ENCODE peak calls at places on chromosomes 3 and 15, in seven cellular contexts. Y is HepG2, S is SK-N-SH, N is GM12892, G is K562, U is H1, H is GM12878. F is an unnamed sample.

GRCh38 chr15:57696146-57696545 is 10.4 kb upstream of the POLR2M start:
- DNase-seq in Y (no peak), S (no peak), N (no peak), G (no peak), U (no peak), H (no peak), F (no peak)

GRCh38 chr15:45425135-45425534 is 46.8 kb upstream of the GATM start:
- DNase-seq in Y (no peak), S (no peak), N (no peak), G (no peak), U (no peak), H (no peak), F (no peak)

GRCh38 chr3:130345487-130346079 is at the start of gene COL6A5:
- DNase-seq in Y (no peak), S (peak), N (no peak), G (peak), U (peak), H (no peak), F (no peak)

GRCh38 chr3:47283596-47284364 is 1.0 kb downstream of the KLHL18 start:
- DNase-seq in Y (no peak), S (peak), N (no peak), G (peak), U (peak), H (no peak), F (no peak)

GRCh38 chr3:182740710-182741109 is 52.6 kb upstream of the ATP11B start:
- DNase-seq in Y (no peak), S (no peak), N (no peak), G (peak), U (no peak), H (no peak), F (no peak)

GRCh38 chr15:96322401-96323249 is 7.9 kb upstream of the NR2F2 start:
- DNase-seq in Y (no peak), S (no peak), N (no peak), G (no peak), U (peak), H (no peak), F (no peak)

GRCh38 chr15:57556040-57556439 is 35.7 kb upstream of the MYZAP start:
- DNase-seq in Y (no peak), S (no peak), N (no peak), G (no peak), U (no peak), H (no peak), F (no peak)

GRCh38 chr3:155179966-155180757 is 100.0 kb downstream of the MME start:
- DNase-seq in Y (no peak), S (no peak), N (no peak), G (peak), U (no peak), H (no peak), F (no peak)

GRCh38 chr15:74528876-74529275 is 12.1 kb upstream of the ARID3B start:
- DNase-seq in Y (no peak), S (no peak), N (no peak), G (no peak), U (no peak), H (no peak), F (no peak)

GRCh38 chr3:46135475-46135874 is 72.6 kb downstream of the CCR1 start:
- DNase-seq in Y (no peak), S (no peak), N (no peak), G (no peak), U (no peak), H (no peak), F (no peak)

GRCh38 chr3:16177962-16178627 is 3.6 kb downstream of the GALNT15 start:
- DNase-seq in Y (peak), S (peak), N (peak), G (peak), U (peak), H (no peak), F (peak)

GRCh38 chr3:139157161-139157932 is 112.7 kb upstream of the PRR23C start:
- DNase-seq in Y (no peak), S (no peak), N (no peak), G (no peak), U (no peak), H (no peak), F (no peak)

GRCh38 chr3:72517804-72518442 is 330.3 kb downstream of the SHQ1 start:
- DNase-seq in Y (no peak), S (peak), N (no peak), G (no peak), U (no peak), H (no peak), F (no peak)

GRCh38 chr3:185292238-185292637 is 38.4 kb upstream of the EHHADH start:
- DNase-seq in Y (no peak), S (no peak), N (no peak), G (no peak), U (no peak), H (no peak), F (no peak)

GRCh38 chr3:46850468-46850780 is 12.8 kb downstream of the MYL3 start:
- DNase-seq in Y (no peak), S (no peak), N (no peak), G (no peak), U (no peak), H (no peak), F (no peak)

GRCh38 chr15:36958611-36959010 is 141.7 kb downstream of the MEIS2 start:
- DNase-seq in Y (no peak), S (no peak), N (no peak), G (no peak), U (no peak), H (no peak), F (no peak)

GRCh38 chr3:195904364-195904763 is 4.0 kb downstream of the TNK2 start:
- DNase-seq in Y (no peak), S (no peak), N (no peak), G (no peak), U (no peak), H (no peak), F (no peak)

GRCh38 chr15:40793216-40793989 is 13.5 kb upstream of the ZFYVE19 start:
- DNase-seq in Y (peak), S (no peak), N (no peak), G (no peak), U (no peak), H (no peak), F (no peak)

GRCh38 chr3:159734681-159735080 is 254.0 kb upstream of the IL12A start:
- DNase-seq in Y (no peak), S (no peak), N (no peak), G (no peak), U (no peak), H (no peak), F (no peak)
- TF ChIP-seq POLR2AphosphoS5 in Y (no peak), S (no peak), N (no peak), G (no peak), U (no peak), H (no peak), F (no peak)

DNA sequence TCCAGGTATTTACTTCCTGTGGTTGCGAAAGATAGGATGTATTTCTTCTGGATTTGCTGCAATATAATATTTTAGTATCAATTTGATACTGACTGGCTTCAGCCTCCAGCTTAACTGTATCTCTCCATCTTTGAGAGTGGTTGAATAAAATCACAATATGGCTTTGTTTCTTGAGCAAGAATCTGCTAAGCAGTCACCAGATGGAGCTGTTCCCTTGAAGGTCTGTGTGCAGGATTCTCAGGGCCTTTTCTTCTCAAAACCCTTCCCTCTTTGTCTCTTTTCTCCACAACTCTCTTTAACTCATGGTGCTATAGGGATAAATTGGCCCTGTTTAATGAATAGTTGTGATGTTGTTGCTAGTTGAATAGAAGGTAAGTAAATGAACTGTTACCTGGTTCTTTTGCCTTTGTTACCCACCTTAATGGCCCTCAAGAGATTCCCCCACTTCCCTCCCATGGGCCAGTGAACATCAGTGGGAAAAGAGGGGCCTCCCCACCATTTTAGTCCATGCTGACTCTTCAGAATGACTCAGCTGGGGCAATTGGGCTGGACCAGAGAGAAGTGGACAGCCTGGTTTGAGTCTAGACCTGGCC is 34.8 kb upstream of the RAB6B start:
- DNase-seq in Y (peak), S (peak), N (no peak), G (peak), U (peak), H (no peak), F (no peak)
- TF ChIP-seq TAF1 in Y (no peak), S (no peak), N (no peak), G (no peak), U (no peak), H (no peak), F (no peak)

DNA sequence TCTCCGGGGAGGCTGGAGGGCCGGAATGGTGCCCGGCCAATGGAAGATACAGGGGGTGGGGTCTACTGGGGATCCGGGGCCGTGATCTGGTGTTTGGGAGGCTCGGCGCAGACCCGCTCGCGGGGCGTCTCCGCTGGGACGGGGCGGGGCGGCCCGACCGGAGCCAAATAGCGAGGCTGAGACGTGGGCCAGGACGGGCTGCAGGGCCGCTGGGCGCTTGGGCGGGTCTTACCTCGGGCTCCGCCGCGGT is 577 bp downstream of the MYO9A start:
- DNase-seq in Y (peak), S (peak), N (peak), G (peak), U (peak), H (no peak), F (peak)
- TF ChIP-seq POLR2AphosphoS5 in Y (no peak), S (no peak), N (no peak), G (no peak), U (no peak), H (no peak), F (no peak)

GRCh38 chr3:24588568-24588967 is 93.9 kb upstream of the THRB start:
- DNase-seq in Y (no peak), S (no peak), N (no peak), G (no peak), U (no peak), H (no peak), F (no peak)

GRCh38 chr3:24596626-24597025 is 102.0 kb upstream of the THRB start:
- DNase-seq in Y (no peak), S (no peak), N (no peak), G (no peak), U (no peak), H (no peak), F (no peak)

GRCh38 chr3:24590344-24590880 is 95.8 kb upstream of the THRB start:
- DNase-seq in Y (no peak), S (no peak), N (no peak), G (no peak), U (no peak), H (no peak), F (no peak)

GRCh38 chr3:24595801-24596200 is 101.2 kb upstream of the THRB start:
- DNase-seq in Y (no peak), S (no peak), N (no peak), G (no peak), U (no peak), H (no peak), F (no peak)

GRCh38 chr3:24591661-24592555 is 97.3 kb upstream of the THRB start:
- DNase-seq in Y (no peak), S (no peak), N (no peak), G (no peak), U (no peak), H (no peak), F (no peak)
- TF ChIP-seq TAF1 in Y (no peak), S (no peak), N (no peak), G (no peak), U (no peak), H (no peak), F (no peak)

DNA sequence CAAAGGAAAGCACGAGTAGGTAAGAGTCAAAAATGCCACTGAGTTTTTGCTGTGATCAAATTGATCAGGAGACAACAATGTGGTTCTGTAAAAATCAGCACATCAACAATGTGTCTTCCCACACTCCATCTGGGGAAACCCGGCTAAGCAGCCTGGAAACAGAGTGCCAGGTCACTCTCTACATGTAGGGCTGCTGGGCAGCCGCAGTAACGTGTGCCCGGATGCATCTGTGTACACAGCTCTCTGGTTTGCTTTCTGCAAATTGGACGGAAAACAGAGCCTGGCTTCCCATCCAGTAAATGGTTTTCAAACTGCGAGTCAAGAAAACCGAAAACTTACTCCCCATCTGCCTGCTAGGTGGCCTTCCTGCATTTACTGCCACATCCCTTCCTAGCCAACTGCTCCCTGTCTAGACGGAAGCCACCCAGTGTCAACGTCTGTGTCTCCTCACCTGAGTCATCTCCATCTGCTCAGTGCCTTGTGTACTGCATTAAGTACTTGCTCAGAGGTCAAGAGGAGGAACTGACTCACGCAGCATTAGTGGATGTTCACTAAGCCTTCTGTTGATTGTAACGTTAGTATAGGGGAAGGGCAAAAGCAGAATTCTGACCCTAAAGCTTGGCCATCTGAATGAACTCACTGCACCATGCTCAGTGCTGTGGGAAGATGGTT is 124.1 kb downstream of the TJP1 start:
- DNase-seq in Y (peak), S (no peak), N (no peak), G (no peak), U (no peak), H (no peak), F (no peak)
- TF ChIP-seq POLR2AphosphoS5 in Y (no peak), S (no peak), N (no peak), G (no peak), U (peak), H (no peak), F (no peak)

DNA sequence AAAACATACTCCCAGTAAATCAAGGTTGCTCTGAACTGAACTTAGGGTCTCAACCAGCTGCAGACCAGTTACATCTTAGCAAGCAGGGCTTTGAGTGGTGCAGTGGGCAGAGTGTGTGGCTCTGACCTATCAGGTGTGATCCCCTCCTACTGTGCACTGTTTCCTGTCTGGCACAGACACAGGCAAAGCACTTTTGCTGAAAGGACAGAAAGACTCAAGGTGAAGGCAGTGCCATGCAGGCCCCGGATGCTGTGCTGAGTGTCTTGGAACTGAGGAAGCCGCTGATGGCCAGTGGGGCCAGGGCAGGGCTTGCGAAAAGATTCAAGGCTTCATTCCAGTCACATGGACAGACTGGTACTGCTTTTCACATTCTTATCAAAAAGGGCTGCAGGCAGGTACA is 85.2 kb downstream of the CACNA1D start:
- DNase-seq in Y (no peak), S (no peak), N (no peak), G (no peak), U (no peak), H (no peak), F (no peak)
- TF ChIP-seq TAF1 in Y (no peak), S (no peak), N (no peak), G (no peak), U (no peak), H (no peak), F (no peak)

GRCh38 chr15:33089878-33090757 is 104.4 kb downstream of the FMN1 start:
- DNase-seq in Y (no peak), S (no peak), N (no peak), G (no peak), U (no peak), H (no peak), F (no peak)
- TF ChIP-seq POLR2AphosphoS5 in Y (no peak), S (no peak), N (no peak), G (no peak), U (no peak), H (no peak), F (no peak)